ENCODE peak calls at places on chromosomes 3 and 15, in six cellular contexts. J, Q, O, H, N and C are unnamed samples.

GRCh38 chr3:134326126-134326525 is 48.1 kb downstream of the AMOTL2 start:
- DNase-seq in J (no peak), Q (no peak), O (no peak), H (no peak), N (no peak), C (no peak)

GRCh38 chr15:67120839-67121540 is 55.6 kb downstream of the SMAD3 start:
- DNase-seq in J (peak), Q (no peak), O (peak), H (peak), N (peak), C (peak)

GRCh38 chr15:34460451-34460850 is 22.8 kb upstream of the GOLGA8A start:
- DNase-seq in J (no peak), Q (no peak), O (no peak), H (no peak), N (no peak), C (no peak)

GRCh38 chr3:149336925-149337324 is 3.5 kb upstream of the TM4SF18 start:
- DNase-seq in J (no peak), Q (no peak), O (no peak), H (no peak), N (no peak), C (no peak)

GRCh38 chr3:52532838-52533622 is 627 bp downstream of the NT5DC2 start:
- DNase-seq in J (peak), Q (peak), O (peak), H (no peak), N (peak), C (peak)

GRCh38 chr3:161420746-161421145 is 49.4 kb upstream of the SPTSSB start:
- DNase-seq in J (no peak), Q (peak), O (no peak), H (no peak), N (no peak), C (no peak)

GRCh38 chr3:28726840-28727239 is 378.2 kb upstream of the AZI2 start:
- DNase-seq in J (no peak), Q (peak), O (no peak), H (peak), N (peak), C (peak)

GRCh38 chr3:53103566-53104296 is 26.5 kb downstream of the RFT1 start:
- DNase-seq in J (no peak), Q (no peak), O (no peak), H (no peak), N (no peak), C (no peak)

GRCh38 chr3:32969656-32970055 is 18.2 kb downstream of the CCR4 start:
- DNase-seq in J (no peak), Q (peak), O (no peak), H (peak), N (peak), C (no peak)

GRCh38 chr3:196339493-196340254 is 1.5 kb upstream of the TM4SF19 start:
- DNase-seq in J (no peak), Q (no peak), O (no peak), H (no peak), N (no peak), C (no peak)

GRCh38 chr15:90550919-90551318 is 21.2 kb downstream of the CRTC3 start:
- DNase-seq in J (no peak), Q (no peak), O (no peak), H (no peak), N (no peak), C (peak)

GRCh38 chr3:176992565-176992964 is 204.7 kb downstream of the TBL1XR1 start:
- DNase-seq in J (no peak), Q (no peak), O (no peak), H (no peak), N (no peak), C (no peak)

GRCh38 chr15:84910928-84911623 is 26.6 kb downstream of the SLC28A1 start:
- DNase-seq in J (no peak), Q (no peak), O (no peak), H (no peak), N (no peak), C (no peak)

GRCh38 chr3:116302087-116302747 is 143.1 kb downstream of the LSAMP start:
- DNase-seq in J (no peak), Q (no peak), O (no peak), H (no peak), N (no peak), C (no peak)

GRCh38 chr3:126472277-126473006 is 3.2 kb downstream of the ZXDC start:
- DNase-seq in J (no peak), Q (peak), O (no peak), H (peak), N (no peak), C (no peak)

GRCh38 chr3:191328963-191329653 is at the start of gene CCDC50:
- DNase-seq in J (peak), Q (peak), O (peak), H (peak), N (peak), C (peak)

GRCh38 chr3:181727122-181728036 is 15.7 kb downstream of the SOX2 start:
- DNase-seq in J (no peak), Q (peak), O (peak), H (no peak), N (no peak), C (no peak)

GRCh38 chr15:100778831-100779288 is 100.8 kb upstream of the ALDH1A3 start:
- DNase-seq in J (no peak), Q (no peak), O (no peak), H (peak), N (peak), C (no peak)

GRCh38 chr3:122146466-122146865 is 37.0 kb upstream of the CASR start:
- DNase-seq in J (no peak), Q (no peak), O (peak), H (no peak), N (no peak), C (peak)

GRCh38 chr3:186251948-186252619 is 110.0 kb downstream of the DGKG start:
- DNase-seq in J (no peak), Q (no peak), O (no peak), H (no peak), N (no peak), C (no peak)

GRCh38 chr3:114103858-114104257 is 47.3 kb downstream of the QTRT2 start:
- DNase-seq in J (no peak), Q (no peak), O (no peak), H (no peak), N (no peak), C (no peak)

GRCh38 chr15:55526559-55527036 is 18.6 kb upstream of the DNAAF4 start:
- DNase-seq in J (no peak), Q (peak), O (peak), H (no peak), N (no peak), C (peak)

GRCh38 chr3:128800241-128801187 is 74.5 kb downstream of the RAB7A start:
- DNase-seq in J (no peak), Q (no peak), O (no peak), H (no peak), N (no peak), C (peak)

GRCh38 chr15:40002295-40002694 is 36.7 kb downstream of the SRP14 start:
- DNase-seq in J (no peak), Q (no peak), O (no peak), H (no peak), N (peak), C (no peak)

GRCh38 chr3:124492824-124493223 is 237.4 kb upstream of the UMPS start:
- DNase-seq in J (no peak), Q (no peak), O (no peak), H (peak), N (peak), C (peak)

GRCh38 chr3:172595648-172596393 is 72.6 kb upstream of the TNFSF10 start:
- DNase-seq in J (no peak), Q (peak), O (peak), H (peak), N (peak), C (peak)

GRCh38 chr3:65828706-65829105 is 210.0 kb downstream of the MAGI1 start:
- DNase-seq in J (no peak), Q (no peak), O (no peak), H (no peak), N (no peak), C (no peak)